ENCODE peak calls at places on chromosomes 4 and X, in five cellular contexts. J is right cardiac atrium, K is kidney epithelial cell, D is fibroblast of mammary gland, F is OCI-LY7. S is an unnamed sample.

GRCh38 chr4:5750052-5750950 is 39.3 kb downstream of the EVC start:
- DNase-seq in J (no peak), K (no peak), D (peak; percentile 88), F (no peak), S (no peak)

GRCh38 chr4:124641715-124642380 is 70.7 kb downstream of the ANKRD50 start:
- DNase-seq in J (no peak), K (peak; percentile 93), D (peak; percentile 95), F (no peak), S (no peak)

GRCh38 chr4:40842725-40843401 is 93.1 kb downstream of the NSUN7 start:
- DNase-seq in J (no peak), K (peak; percentile 19), D (no peak), F (no peak), S (peak; percentile 69)

GRCh38 chr4:110793890-110794588 is 171.2 kb upstream of the PITX2 start:
- DNase-seq in J (no peak), K (no peak), D (no peak), F (no peak), S (peak; percentile 30)

GRCh38 chrX:68429216-68429615 is 4.1 kb downstream of the OPHN1 start:
- DNase-seq in J (no peak), K (no peak), D (peak; percentile 58), F (no peak), S (no peak)

GRCh38 chr4:51942108-51942832 is 77.9 kb downstream of the LRRC66 start:
- DNase-seq in J (no peak), K (no peak), D (peak; percentile 4), F (no peak), S (no peak)

GRCh38 chrX:96372313-96373046 is 312.2 kb upstream of the DIAPH2 start:
- DNase-seq in J (no peak), K (no peak), D (peak; percentile 75), F (peak; percentile 21), S (peak; percentile 42)

GRCh38 chr4:129323630-129324029 is 227.7 kb downstream of the C4orf33 start:
- DNase-seq in J (no peak), K (no peak), D (no peak), F (no peak), S (no peak)

GRCh38 chr4:157271166-157271869 is 50.8 kb downstream of the GRIA2 start:
- DNase-seq in J (no peak), K (peak; percentile 44), D (peak; percentile 8), F (no peak), S (no peak)

GRCh38 chr4:156948738-156949137 is 22.9 kb downstream of the PDGFC start:
- DNase-seq in J (no peak), K (no peak), D (peak; percentile 31), F (no peak), S (no peak)

GRCh38 chr4:130110760-130111159 is 1014.8 kb downstream of the C4orf33 start:
- DNase-seq in J (no peak), K (no peak), D (no peak), F (no peak), S (no peak)

GRCh38 chr4:133493241-133493640 is 344.1 kb downstream of the PCDH10 start:
- DNase-seq in J (no peak), K (no peak), D (no peak), F (no peak), S (no peak)

GRCh38 chrX:30577362-30577961 is at the start of gene TASL:
- DNase-seq in J (no peak), K (no peak), D (no peak), F (peak; percentile 57), S (peak; percentile 17)

GRCh38 chr4:86594559-86595425 is 677 bp downstream of the PTPN13 start:
- DNase-seq in J (peak; percentile 52), K (peak; percentile 48), D (peak; percentile 91), F (no peak), S (peak; percentile 91)

GRCh38 chr4:11741190-11741652 is 312.5 kb upstream of the HS3ST1 start:
- DNase-seq in J (no peak), K (no peak), D (peak; percentile 31), F (no peak), S (no peak)

GRCh38 chr4:69760455-69760854 is at the start of gene SULT1B1:
- DNase-seq in J (no peak), K (no peak), D (peak; percentile 85), F (no peak), S (no peak)

GRCh38 chr4:39237179-39237578 is 54.9 kb downstream of the WDR19 start:
- DNase-seq in J (no peak), K (no peak), D (no peak), F (no peak), S (no peak)

S was measured in retina.